ENCODE peak calls at places on chromosomes 11 and 22, in nine cellular contexts. I is retina; T is NCI-H1436; X is testis; S is psoas muscle; Y is CD4-positive, alpha-beta memory T cell; Z is LoVo; H is A549; O is stimulated activated CD8-positive, alpha-beta memory T cell treated with anti-CD3 and anti-CD28 coated beads, Interleukin-2, amount 100 ng/mL, for 48 hours. U is an unnamed sample.

GRCh38 chr11:108592591-108593213 is 866 bp downstream of the EXPH5 start:
- DNase-seq in I (peak), T (peak), X (peak), S (peak), Y (peak), Z (peak), H (no peak), O (no peak), U (peak)

GRCh38 chr11:125980421-125980820 is 34.6 kb downstream of the VSIG10L2 start:
- DNase-seq in I (no peak), T (no peak), X (no peak), S (no peak), Y (no peak), Z (no peak), H (no peak), O (no peak), U (no peak)

GRCh38 chr11:30128269-30128932 is 102.4 kb upstream of the FSHB start:
- DNase-seq in I (peak), T (no peak), X (peak), S (no peak), Y (no peak), Z (peak), H (peak), O (no peak), U (no peak)

GRCh38 chr22:22403771-22404170 is 104.8 kb downstream of the ZNF280B start:
- DNase-seq in I (no peak), T (no peak), X (no peak), S (no peak), Y (no peak), Z (no peak), H (peak), O (no peak), U (no peak)

GRCh38 chr11:61106906-61107470 is 4.7 kb downstream of the CD5 start:
- DNase-seq in I (no peak), T (no peak), X (no peak), S (no peak), Y (no peak), Z (no peak), H (no peak), O (no peak), U (no peak)

GRCh38 chr11:60972182-60973030 is 926 bp downstream of the CD6 start:
- DNase-seq in I (no peak), T (no peak), X (no peak), S (no peak), Y (no peak), Z (no peak), H (no peak), O (no peak), U (peak)

GRCh38 chr11:130020323-130020722 is 17.7 kb upstream of the PRDM10 start:
- DNase-seq in I (no peak), T (no peak), X (no peak), S (no peak), Y (no peak), Z (no peak), H (no peak), O (no peak), U (no peak)

GRCh38 chr11:102312656-102313055 is 4.6 kb upstream of the BIRC3 start:
- DNase-seq in I (no peak), T (no peak), X (no peak), S (no peak), Y (no peak), Z (peak), H (no peak), O (no peak), U (no peak)

GRCh38 chr22:37157516-37158289 is 8.0 kb upstream of the IL2RB start:
- DNase-seq in I (no peak), T (no peak), X (no peak), S (no peak), Y (no peak), Z (peak), H (no peak), O (no peak), U (no peak)

GRCh38 chr11:126417463-126417862 is 62.0 kb downstream of the ST3GAL4 start:
- DNase-seq in I (no peak), T (no peak), X (no peak), S (no peak), Y (no peak), Z (no peak), H (no peak), O (no peak), U (no peak)

GRCh38 chr11:104095791-104096190 is 59.4 kb downstream of the DDI1 start:
- DNase-seq in I (no peak), T (no peak), X (no peak), S (no peak), Y (no peak), Z (no peak), H (no peak), O (no peak), U (no peak)

GRCh38 chr11:95892892-95893570 is 30.9 kb downstream of the MTMR2 start:
- DNase-seq in I (no peak), T (no peak), X (no peak), S (no peak), Y (no peak), Z (no peak), H (no peak), O (no peak), U (no peak)

GRCh38 chr11:119982517-119983239 is 155.2 kb downstream of the TRIM29 start:
- DNase-seq in I (no peak), T (no peak), X (no peak), S (no peak), Y (no peak), Z (no peak), H (no peak), O (no peak), U (no peak)

GRCh38 chr22:24235315-24235714 is 9.6 kb downstream of the GGT5 start:
- DNase-seq in I (no peak), T (no peak), X (no peak), S (no peak), Y (no peak), Z (no peak), H (no peak), O (no peak), U (no peak)

GRCh38 chr11:79466411-79466810 is 25.6 kb upstream of the TENM4 start:
- DNase-seq in I (no peak), T (no peak), X (no peak), S (no peak), Y (no peak), Z (no peak), H (no peak), O (no peak), U (no peak)

GRCh38 chr11:72113170-72113808 is 794 bp upstream of the ANAPC15 start:
- DNase-seq in I (no peak), T (no peak), X (no peak), S (no peak), Y (no peak), Z (no peak), H (no peak), O (no peak), U (no peak)

GRCh38 chr11:69655479-69656394 is 14.8 kb downstream of the CCND1 start:
- DNase-seq in I (peak), T (no peak), X (no peak), S (no peak), Y (no peak), Z (no peak), H (no peak), O (no peak), U (no peak)

GRCh38 chr11:128232588-128232987 is 354.8 kb downstream of the ETS1 start:
- DNase-seq in I (no peak), T (no peak), X (no peak), S (no peak), Y (no peak), Z (no peak), H (no peak), O (peak), U (no peak)

GRCh38 chr11:126434950-126435335 is 79.5 kb downstream of the ST3GAL4 start:
- DNase-seq in I (no peak), T (no peak), X (no peak), S (no peak), Y (no peak), Z (no peak), H (no peak), O (no peak), U (no peak)

GRCh38 chr11:93278976-93279375 is 51.6 kb upstream of the DEUP1 start:
- DNase-seq in I (no peak), T (no peak), X (no peak), S (no peak), Y (no peak), Z (no peak), H (no peak), O (no peak), U (no peak)

GRCh38 chr11:133928628-133929059 is 28.1 kb downstream of the IGSF9B start:
- DNase-seq in I (no peak), T (peak), X (no peak), S (no peak), Y (peak), Z (no peak), H (no peak), O (peak), U (no peak)

GRCh38 chr22:23128269-23129108 is 13.3 kb downstream of the RSPH14 start:
- DNase-seq in I (peak), T (peak), X (peak), S (peak), Y (peak), Z (peak), H (peak), O (peak), U (peak)